ENCODE peak calls at places on chromosomes 11 and 22, in five cellular contexts. Y is heart right ventricle, N is omental fat pad, M is psoas muscle, O is ovary. Z is an unnamed sample.

GRCh38 chr11:78011301-78011700 is 11.8 kb downstream of the KCTD14 start:
- DNase-seq in Y (no peak), N (no peak), M (no peak), O (no peak), Z (no peak)

GRCh38 chr11:127925430-127925829 is 661.9 kb downstream of the ETS1 start:
- DNase-seq in Y (no peak), N (no peak), M (no peak), O (no peak), Z (no peak)

GRCh38 chr11:44080951-44081350 is 14.5 kb upstream of the EXT2 start:
- DNase-seq in Y (no peak), N (no peak), M (no peak), O (no peak), Z (no peak)

GRCh38 chr11:132068556-132068955 is 698.1 kb downstream of the NTM start:
- DNase-seq in Y (no peak), N (no peak), M (no peak), O (no peak), Z (no peak)

GRCh38 chr22:46935506-46936377 is 173.3 kb downstream of the TBC1D22A start:
- DNase-seq in Y (peak; percentile 13), N (no peak), M (no peak), O (no peak), Z (no peak)

GRCh38 chr11:102469196-102469821 is 16.7 kb upstream of the TMEM123 start:
- DNase-seq in Y (no peak), N (no peak), M (no peak), O (peak; percentile 36), Z (no peak)

GRCh38 chr22:47012589-47013365 is 250.3 kb downstream of the TBC1D22A start:
- DNase-seq in Y (no peak), N (no peak), M (no peak), O (peak; percentile 27), Z (no peak)

GRCh38 chr11:77851513-77851912 is 30.6 kb downstream of the AAMDC start:
- DNase-seq in Y (no peak), N (no peak), M (no peak), O (no peak), Z (no peak)

GRCh38 chr22:20429254-20430100 is 8.1 kb downstream of the SCARF2 start:
- DNase-seq in Y (no peak), N (no peak), M (no peak), O (peak; percentile 40), Z (peak; percentile 89)

GRCh38 chr11:36123353-36124220 is 165.6 kb downstream of the COMMD9 start:
- DNase-seq in Y (no peak), N (no peak), M (peak; percentile 18), O (peak; percentile 63), Z (no peak)

DNA sequence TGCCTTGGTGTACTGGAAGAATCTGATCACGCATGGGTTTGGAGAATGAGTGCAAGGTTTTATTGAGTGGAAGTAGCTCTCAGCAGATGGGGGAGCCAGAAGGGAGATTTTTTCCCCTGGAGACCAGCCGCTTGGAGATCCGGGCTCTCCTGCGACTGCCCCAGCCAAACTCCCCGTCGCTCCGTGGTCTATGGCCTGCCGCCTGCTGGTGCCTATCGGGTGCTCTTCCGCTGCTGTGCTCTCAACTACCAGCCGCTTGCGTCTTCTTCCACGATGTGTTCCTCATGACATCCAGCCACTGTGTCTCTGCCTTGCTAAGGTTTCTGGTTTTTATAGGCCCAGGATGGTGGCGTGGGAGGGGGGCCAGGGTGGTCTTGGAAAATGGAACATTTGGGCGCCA is 145.6 kb upstream of the UBASH3B start:
- DNase-seq in Y (no peak), N (no peak), M (no peak), O (no peak), Z (no peak)
- TF ChIP-seq CTCF in Y (no peak), N (no peak), M (no peak), O (no peak), Z (no peak)

GRCh38 chr22:30245985-30246901 is at the start of gene LIF:
- DNase-seq in Y (no peak), N (no peak), M (no peak), O (peak; percentile 52), Z (peak; percentile 47)
- TF ChIP-seq CTCF in Y (no peak), N (no peak), M (no peak), O (peak; percentile 33), Z (no peak)

GRCh38 chr11:68010058-68011041 is at the start of gene ALDH3B1:
- DNase-seq in Y (peak; percentile 82), N (peak; percentile 76), M (peak; percentile 94), O (peak; percentile 82), Z (peak; percentile 48)

GRCh38 chr11:68007498-68008380 is 2.4 kb upstream of the ALDH3B1 start:
- DNase-seq in Y (no peak), N (no peak), M (no peak), O (no peak), Z (no peak)

GRCh38 chr11:68008381-68009337 is 1.5 kb upstream of the ALDH3B1 start:
- DNase-seq in Y (no peak), N (no peak), M (no peak), O (no peak), Z (no peak)

GRCh38 chr11:68011046-68011943 is 1.2 kb downstream of the ALDH3B1 start:
- DNase-seq in Y (no peak), N (no peak), M (no peak), O (no peak), Z (no peak)

GRCh38 chr11:68009391-68010000 is 631 bp upstream of the ALDH3B1 start:
- DNase-seq in Y (no peak), N (no peak), M (no peak), O (no peak), Z (no peak)
- TF ChIP-seq CTCF in Y (no peak), N (no peak), M (no peak), O (no peak), Z (no peak)

GRCh38 chr11:114111369-114112042 is 52.0 kb downstream of the ZBTB16 start:
- DNase-seq in Y (no peak), N (no peak), M (no peak), O (no peak), Z (no peak)
- TF ChIP-seq CTCF in Y (no peak), N (no peak), M (no peak), O (no peak), Z (no peak)

GRCh38 chr11:125114518-125114917 is 3.1 kb upstream of the TMEM218 start:
- DNase-seq in Y (no peak), N (no peak), M (no peak), O (no peak), Z (no peak)
- TF ChIP-seq CTCF in Y (no peak), N (no peak), M (no peak), O (no peak), Z (no peak)

Z was measured in nephron progenitor cell.